ENCODE peak calls at places on chromosomes 1 and 21, in ten cellular contexts. One of them, this sample, is unnamed.

GRCh38 chr1:248828845-248829244 is 3.1 kb upstream of the SH3BP5L start:
- DNase-seq in fibroblast of the aortic adventitia: peak; percentile 94
- DNase-seq in brain microvascular endothelial cell: peak; percentile 87
- DNase-seq in transverse colon: no peak
- DNase-seq in fibroblast of mammary gland: peak; percentile 89
- DNase-seq in AG04449: no peak
- DNase-seq in CD4-positive, alpha-beta T cell: no peak
- DNase-seq in RWPE1: peak; percentile 50
- DNase-seq in left ventricle myocardium inferior: no peak
- DNase-seq in endothelial cell: no peak
- DNase-seq in this sample: peak; percentile 49

GRCh38 chr1:182086620-182087019 is 25.1 kb upstream of the ZNF648 start:
- DNase-seq in fibroblast of mammary gland: no peak
- DNase-seq in left ventricle myocardium inferior: no peak
- DNase-seq in transverse colon: no peak
- DNase-seq in RWPE1: no peak
- DNase-seq in CD4-positive, alpha-beta T cell: no peak
- DNase-seq in endothelial cell: no peak
- DNase-seq in AG04449: no peak
- DNase-seq in fibroblast of the aortic adventitia: no peak
- DNase-seq in brain microvascular endothelial cell: no peak
- DNase-seq in this sample: no peak

GRCh38 chr21:44356636-44357035 is 3.2 kb downstream of the TRPM2 start:
- DNase-seq in RWPE1: no peak
- DNase-seq in left ventricle myocardium inferior: no peak
- DNase-seq in AG04449: no peak
- DNase-seq in CD4-positive, alpha-beta T cell: no peak
- DNase-seq in endothelial cell: no peak
- DNase-seq in transverse colon: no peak
- DNase-seq in fibroblast of the aortic adventitia: no peak
- DNase-seq in brain microvascular endothelial cell: no peak
- DNase-seq in fibroblast of mammary gland: no peak
- DNase-seq in this sample: no peak

GRCh38 chr1:1003618-1004419 is 3.9 kb upstream of the HES4 start:
- DNase-seq in endothelial cell: no peak
- DNase-seq in fibroblast of mammary gland: no peak
- DNase-seq in AG04449: no peak
- DNase-seq in fibroblast of the aortic adventitia: no peak
- DNase-seq in RWPE1: no peak
- DNase-seq in brain microvascular endothelial cell: no peak
- DNase-seq in transverse colon: no peak
- DNase-seq in left ventricle myocardium inferior: no peak
- DNase-seq in CD4-positive, alpha-beta T cell: no peak
- DNase-seq in this sample: no peak

GRCh38 chr1:83626603-83627002 is 372.3 kb downstream of the TTLL7 start:
- DNase-seq in AG04449: no peak
- DNase-seq in brain microvascular endothelial cell: no peak
- DNase-seq in left ventricle myocardium inferior: no peak
- DNase-seq in fibroblast of the aortic adventitia: no peak
- DNase-seq in endothelial cell: no peak
- DNase-seq in RWPE1: no peak
- DNase-seq in CD4-positive, alpha-beta T cell: no peak
- DNase-seq in fibroblast of mammary gland: no peak
- DNase-seq in transverse colon: no peak
- DNase-seq in this sample: no peak

GRCh38 chr1:173867753-173868265 is at the start of gene GAS5:
- DNase-seq in left ventricle myocardium inferior: peak; percentile 98
- DNase-seq in fibroblast of the aortic adventitia: peak; percentile 99
- DNase-seq in brain microvascular endothelial cell: peak; percentile 99
- DNase-seq in transverse colon: peak; percentile 100
- DNase-seq in CD4-positive, alpha-beta T cell: peak; percentile 98
- DNase-seq in AG04449: peak; percentile 99
- DNase-seq in fibroblast of mammary gland: peak; percentile 99
- DNase-seq in RWPE1: peak; percentile 95
- DNase-seq in endothelial cell: peak; percentile 97
- DNase-seq in this sample: peak; percentile 100

GRCh38 chr1:59763418-59763817 is 51.3 kb upstream of the HOOK1 start:
- DNase-seq in brain microvascular endothelial cell: no peak
- DNase-seq in left ventricle myocardium inferior: no peak
- DNase-seq in RWPE1: no peak
- DNase-seq in CD4-positive, alpha-beta T cell: no peak
- DNase-seq in AG04449: no peak
- DNase-seq in fibroblast of mammary gland: no peak
- DNase-seq in endothelial cell: no peak
- DNase-seq in transverse colon: no peak
- DNase-seq in fibroblast of the aortic adventitia: no peak
- DNase-seq in this sample: no peak

GRCh38 chr1:89286549-89287181 is 14.0 kb upstream of the GBP5 start:
- DNase-seq in left ventricle myocardium inferior: no peak
- DNase-seq in endothelial cell: no peak
- DNase-seq in transverse colon: no peak
- DNase-seq in brain microvascular endothelial cell: no peak
- DNase-seq in AG04449: no peak
- DNase-seq in RWPE1: no peak
- DNase-seq in CD4-positive, alpha-beta T cell: no peak
- DNase-seq in fibroblast of the aortic adventitia: no peak
- DNase-seq in fibroblast of mammary gland: no peak
- DNase-seq in this sample: no peak

GRCh38 chr1:211541715-211542477 is 37.1 kb downstream of the SLC30A1 start:
- DNase-seq in brain microvascular endothelial cell: no peak
- DNase-seq in CD4-positive, alpha-beta T cell: no peak
- DNase-seq in fibroblast of the aortic adventitia: peak; percentile 16
- DNase-seq in left ventricle myocardium inferior: no peak
- DNase-seq in RWPE1: no peak
- DNase-seq in AG04449: no peak
- DNase-seq in fibroblast of mammary gland: no peak
- DNase-seq in transverse colon: peak; percentile 49
- DNase-seq in endothelial cell: no peak
- DNase-seq in this sample: no peak

GRCh38 chr21:45589686-45590245 is 47.5 kb upstream of the SLC19A1 start:
- DNase-seq in fibroblast of mammary gland: no peak
- DNase-seq in brain microvascular endothelial cell: no peak
- DNase-seq in transverse colon: no peak
- DNase-seq in fibroblast of the aortic adventitia: no peak
- DNase-seq in CD4-positive, alpha-beta T cell: no peak
- DNase-seq in AG04449: no peak
- DNase-seq in RWPE1: no peak
- DNase-seq in left ventricle myocardium inferior: no peak
- DNase-seq in endothelial cell: no peak
- DNase-seq in this sample: no peak

GRCh38 chr21:39373634-39374033 is 24.7 kb upstream of the HMGN1 start:
- DNase-seq in transverse colon: no peak
- DNase-seq in fibroblast of the aortic adventitia: peak; percentile 46
- DNase-seq in RWPE1: peak; percentile 30
- DNase-seq in left ventricle myocardium inferior: no peak
- DNase-seq in fibroblast of mammary gland: peak; percentile 49
- DNase-seq in endothelial cell: peak; percentile 23
- DNase-seq in AG04449: no peak
- DNase-seq in CD4-positive, alpha-beta T cell: no peak
- DNase-seq in brain microvascular endothelial cell: peak; percentile 39
- DNase-seq in this sample: no peak

GRCh38 chr1:206049293-206049692 is 3.7 kb upstream of the RHEX start:
- DNase-seq in fibroblast of the aortic adventitia: no peak
- DNase-seq in CD4-positive, alpha-beta T cell: no peak
- DNase-seq in left ventricle myocardium inferior: no peak
- DNase-seq in transverse colon: no peak
- DNase-seq in AG04449: no peak
- DNase-seq in RWPE1: no peak
- DNase-seq in fibroblast of mammary gland: no peak
- DNase-seq in endothelial cell: no peak
- DNase-seq in brain microvascular endothelial cell: no peak
- DNase-seq in this sample: no peak

GRCh38 chr1:151384584-151384983 is 12.1 kb upstream of the SELENBP1 start:
- DNase-seq in brain microvascular endothelial cell: no peak
- DNase-seq in transverse colon: no peak
- DNase-seq in endothelial cell: no peak
- DNase-seq in left ventricle myocardium inferior: no peak
- DNase-seq in CD4-positive, alpha-beta T cell: no peak
- DNase-seq in fibroblast of the aortic adventitia: no peak
- DNase-seq in fibroblast of mammary gland: no peak
- DNase-seq in AG04449: no peak
- DNase-seq in RWPE1: no peak
- DNase-seq in this sample: no peak
- TF ChIP-seq CTCF in brain microvascular endothelial cell: no peak
- TF ChIP-seq CTCF in transverse colon: no peak
- TF ChIP-seq CTCF in endothelial cell: no peak
- TF ChIP-seq CTCF in left ventricle myocardium inferior: no peak
- TF ChIP-seq CTCF in CD4-positive, alpha-beta T cell: no peak
- TF ChIP-seq CTCF in fibroblast of the aortic adventitia: no peak
- TF ChIP-seq CTCF in fibroblast of mammary gland: no peak
- TF ChIP-seq CTCF in AG04449: no peak
- TF ChIP-seq CTCF in RWPE1: no peak
- TF ChIP-seq CTCF in this sample: no peak

DNA sequence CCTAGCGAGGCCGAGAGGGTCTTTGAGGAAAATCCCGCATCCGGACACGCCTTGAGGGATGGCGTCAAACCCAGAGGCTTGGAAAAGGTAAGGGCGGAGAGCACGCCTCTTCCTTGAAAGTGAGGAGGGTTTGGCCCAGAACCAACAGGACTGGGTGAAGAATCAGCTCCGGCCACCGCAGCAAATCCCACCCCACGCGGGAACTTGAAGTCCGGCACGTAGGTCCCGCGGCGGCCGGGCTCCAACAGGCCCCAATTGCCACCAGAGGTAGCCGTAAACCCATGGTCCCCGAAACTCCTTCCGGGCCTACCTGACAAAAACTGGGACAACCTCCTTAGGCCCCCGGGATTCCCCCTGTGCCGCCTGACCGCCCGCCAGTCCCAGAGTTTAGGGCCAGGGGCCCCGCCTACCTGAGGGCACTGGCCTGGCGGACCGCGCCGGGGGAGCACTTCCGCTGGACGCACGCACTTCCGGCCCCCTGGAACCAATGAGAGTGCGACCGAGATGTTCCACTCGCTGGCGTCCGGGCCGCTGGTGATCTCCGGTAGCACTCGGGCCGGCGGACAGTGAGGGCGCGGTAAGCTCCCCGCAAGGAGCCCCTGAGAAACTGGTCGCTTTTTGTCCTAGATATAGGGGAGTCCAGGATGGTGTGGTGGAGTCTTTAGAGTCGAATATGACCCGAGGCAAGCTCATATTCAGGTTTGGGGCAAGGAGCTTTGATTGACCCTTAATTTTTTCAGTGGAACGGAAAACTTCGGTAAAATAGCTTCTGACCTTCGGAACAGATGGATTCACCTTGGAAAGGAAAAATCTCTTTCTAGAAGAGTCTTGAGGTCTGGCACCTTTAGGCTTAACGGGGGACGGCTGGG is at the start of the genes LZIC and NMNAT1:
- DNase-seq in RWPE1: peak; percentile 96
- DNase-seq in CD4-positive, alpha-beta T cell: peak; percentile 90
- DNase-seq in endothelial cell: peak; percentile 94
- DNase-seq in fibroblast of the aortic adventitia: peak; percentile 92
- DNase-seq in brain microvascular endothelial cell: peak; percentile 91
- DNase-seq in left ventricle myocardium inferior: peak; percentile 93
- DNase-seq in transverse colon: peak; percentile 95
- DNase-seq in AG04449: peak; percentile 57
- DNase-seq in fibroblast of mammary gland: peak; percentile 95
- DNase-seq in this sample: peak; percentile 90
- TF ChIP-seq CTCF in RWPE1: no peak
- TF ChIP-seq CTCF in CD4-positive, alpha-beta T cell: no peak
- TF ChIP-seq CTCF in endothelial cell: no peak
- TF ChIP-seq CTCF in fibroblast of the aortic adventitia: no peak
- TF ChIP-seq CTCF in brain microvascular endothelial cell: no peak
- TF ChIP-seq CTCF in left ventricle myocardium inferior: peak; percentile 13
- TF ChIP-seq CTCF in transverse colon: no peak
- TF ChIP-seq CTCF in AG04449: no peak
- TF ChIP-seq CTCF in fibroblast of mammary gland: no peak
- TF ChIP-seq CTCF in this sample: no peak

GRCh38 chr1:111789666-111790316 is 34.1 kb downstream of the DDX20 start:
- DNase-seq in AG04449: no peak
- DNase-seq in left ventricle myocardium inferior: no peak
- DNase-seq in transverse colon: no peak
- DNase-seq in fibroblast of the aortic adventitia: peak; percentile 82
- DNase-seq in brain microvascular endothelial cell: no peak
- DNase-seq in endothelial cell: no peak
- DNase-seq in fibroblast of mammary gland: peak; percentile 67
- DNase-seq in RWPE1: no peak
- DNase-seq in CD4-positive, alpha-beta T cell: no peak
- DNase-seq in this sample: no peak
- TF ChIP-seq CTCF in AG04449: no peak
- TF ChIP-seq CTCF in left ventricle myocardium inferior: peak; percentile 41
- TF ChIP-seq CTCF in transverse colon: no peak
- TF ChIP-seq CTCF in fibroblast of the aortic adventitia: no peak
- TF ChIP-seq CTCF in brain microvascular endothelial cell: no peak
- TF ChIP-seq CTCF in endothelial cell: no peak
- TF ChIP-seq CTCF in fibroblast of mammary gland: no peak
- TF ChIP-seq CTCF in RWPE1: no peak
- TF ChIP-seq CTCF in CD4-positive, alpha-beta T cell: no peak
- TF ChIP-seq CTCF in this sample: no peak

GRCh38 chr1:39436842-39437241 is 54.6 kb upstream of the BMP8A start:
- DNase-seq in endothelial cell: no peak
- DNase-seq in fibroblast of the aortic adventitia: no peak
- DNase-seq in transverse colon: no peak
- DNase-seq in fibroblast of mammary gland: no peak
- DNase-seq in CD4-positive, alpha-beta T cell: no peak
- DNase-seq in left ventricle myocardium inferior: no peak
- DNase-seq in RWPE1: no peak
- DNase-seq in AG04449: no peak
- DNase-seq in brain microvascular endothelial cell: no peak
- DNase-seq in this sample: no peak
- TF ChIP-seq CTCF in endothelial cell: no peak
- TF ChIP-seq CTCF in fibroblast of the aortic adventitia: no peak
- TF ChIP-seq CTCF in transverse colon: no peak
- TF ChIP-seq CTCF in fibroblast of mammary gland: no peak
- TF ChIP-seq CTCF in CD4-positive, alpha-beta T cell: no peak
- TF ChIP-seq CTCF in left ventricle myocardium inferior: no peak
- TF ChIP-seq CTCF in RWPE1: no peak
- TF ChIP-seq CTCF in AG04449: no peak
- TF ChIP-seq CTCF in brain microvascular endothelial cell: no peak
- TF ChIP-seq CTCF in this sample: no peak

This sample was measured in CD14-positive monocyte.